ENCODE peak calls at places on chromosomes 13 and 19, in nine cellular contexts. Q, X, S, P, I, H, M, U and B are unnamed samples.

GRCh38 chr19:14795078-14795721 is 16.8 kb upstream of the ADGRE2 start:
- DNase-seq in X (no peak), P (no peak), I (no peak), S (no peak), H (no peak), M (no peak), U (no peak), Q (no peak), B (no peak)

GRCh38 chr13:63481334-63481733 is 2065.7 kb upstream of the PCDH20 start:
- DNase-seq in H (no peak), P (no peak), M (no peak), X (peak), I (no peak), U (no peak), S (no peak), Q (no peak), B (no peak)

GRCh38 chr13:80036845-80037504 is 304.0 kb downstream of the SPRY2 start:
- DNase-seq in M (peak), H (no peak), P (no peak), S (no peak), U (no peak), Q (no peak), I (no peak), X (no peak), B (no peak)

GRCh38 chr13:22960827-22961226 is 220.0 kb upstream of the SGCG start:
- DNase-seq in I (no peak), M (no peak), S (peak), H (no peak), X (no peak), P (no peak), U (peak), Q (no peak), B (peak)

GRCh38 chr19:1841209-1841924 is 6.9 kb downstream of the REXO1 start:
- DNase-seq in H (no peak), P (no peak), X (no peak), M (no peak), I (peak), U (no peak), S (no peak), Q (no peak), B (no peak)

GRCh38 chr19:14404322-14404721 is 14.8 kb downstream of the DDX39A start:
- DNase-seq in M (no peak), S (peak), U (no peak), P (no peak), H (no peak), I (no peak), Q (no peak), X (no peak), B (no peak)

GRCh38 chr19:4707956-4708650 is 15.5 kb downstream of the DPP9 start:
- DNase-seq in S (no peak), M (no peak), X (peak), Q (no peak), P (no peak), U (no peak), H (no peak), I (no peak), B (no peak)

GRCh38 chr19:29675120-29675649 is 9.9 kb downstream of the PLEKHF1 start:
- DNase-seq in M (no peak), U (peak), Q (no peak), P (no peak), I (no peak), S (no peak), H (no peak), X (no peak), B (no peak)

GRCh38 chr19:45161715-45162463 is 1.1 kb upstream of the NKPD1 start:
- DNase-seq in M (no peak), H (no peak), U (no peak), I (peak), X (peak), Q (peak), P (no peak), S (no peak), B (no peak)

GRCh38 chr19:5230730-5231555 is 109.7 kb downstream of the PTPRS start:
- DNase-seq in P (no peak), H (no peak), M (no peak), Q (no peak), X (no peak), S (no peak), I (no peak), U (no peak), B (no peak)

GRCh38 chr13:80074143-80074752 is 266.7 kb downstream of the SPRY2 start:
- DNase-seq in H (no peak), I (no peak), P (no peak), S (no peak), Q (no peak), U (no peak), X (no peak), M (no peak), B (no peak)

GRCh38 chr19:51691122-51692064 is 1.7 kb upstream of the SPACA6 start:
- DNase-seq in P (no peak), I (peak), H (no peak), M (no peak), X (peak), Q (peak), U (no peak), S (no peak), B (no peak)

GRCh38 chr19:38387550-38388309 is at the start of gene GGN:
- DNase-seq in X (peak), S (peak), H (peak), M (peak), U (peak), Q (peak), I (peak), P (peak), B (peak)

GRCh38 chr13:27177852-27178251 is 6.2 kb upstream of the USP12 start:
- DNase-seq in U (no peak), I (no peak), Q (no peak), S (no peak), H (no peak), X (no peak), P (no peak), M (no peak), B (no peak)
- TF ChIP-seq CTCF in U (no peak), I (no peak), Q (peak), S (no peak), H (no peak), X (no peak), P (no peak), M (peak), B (no peak)

DNA sequence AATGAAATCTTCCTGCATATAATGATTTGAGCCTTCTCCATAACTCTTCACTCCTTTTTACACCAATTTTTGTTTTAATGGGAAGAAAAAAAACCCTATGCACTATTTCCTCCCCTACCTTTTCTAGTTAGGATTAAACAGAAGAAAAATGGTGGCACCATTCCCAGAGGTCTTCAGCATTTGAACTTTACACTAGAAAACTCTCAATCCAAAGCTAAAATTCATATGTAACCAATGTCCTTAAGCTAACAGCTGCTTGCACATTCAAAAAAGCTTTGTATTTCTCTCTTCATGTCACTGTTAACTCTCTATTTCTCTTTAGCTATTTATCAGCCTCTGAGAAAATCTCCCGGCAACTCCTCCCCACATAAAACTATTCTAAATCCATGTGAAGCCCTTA is 90.3 kb upstream of the UBL3 start:
- DNase-seq in S (no peak), U (no peak), I (no peak), P (no peak), H (no peak), X (no peak), M (no peak), Q (no peak), B (no peak)
- TF ChIP-seq CTCF in S (no peak), U (no peak), I (no peak), P (no peak), H (no peak), X (no peak), M (no peak), Q (no peak), B (no peak)

DNA sequence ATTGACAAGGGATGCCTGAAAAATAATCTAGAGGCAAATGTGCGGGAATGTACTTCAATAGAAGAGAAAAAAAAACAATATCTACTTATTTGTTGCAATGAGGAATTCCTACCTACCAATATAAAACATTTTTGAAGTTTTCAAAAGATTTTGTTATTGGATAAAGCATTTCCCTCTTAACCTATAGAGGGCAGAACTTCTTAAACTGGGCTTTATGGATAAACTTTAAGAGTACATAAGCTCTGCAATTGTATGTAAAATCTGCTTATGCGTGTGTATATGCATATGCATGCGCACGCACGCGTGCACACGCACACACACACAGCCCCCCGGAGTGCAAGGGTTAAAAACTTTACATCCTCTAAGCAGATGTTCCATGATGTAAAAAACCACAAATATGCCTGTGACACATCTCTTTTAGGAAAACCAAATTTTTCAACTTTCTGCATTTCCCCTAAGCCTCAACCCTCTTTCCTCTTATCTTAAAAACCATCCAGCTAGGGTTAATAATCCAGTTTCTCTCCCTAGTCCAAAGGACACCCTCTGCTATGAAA is 73.1 kb upstream of the OXGR1 start:
- DNase-seq in X (peak), H (no peak), M (no peak), P (no peak), I (no peak), S (no peak), U (no peak), Q (no peak), B (no peak)
- TF ChIP-seq CTCF in X (peak), H (no peak), M (peak), P (no peak), I (no peak), S (no peak), U (no peak), Q (no peak), B (peak)

DNA sequence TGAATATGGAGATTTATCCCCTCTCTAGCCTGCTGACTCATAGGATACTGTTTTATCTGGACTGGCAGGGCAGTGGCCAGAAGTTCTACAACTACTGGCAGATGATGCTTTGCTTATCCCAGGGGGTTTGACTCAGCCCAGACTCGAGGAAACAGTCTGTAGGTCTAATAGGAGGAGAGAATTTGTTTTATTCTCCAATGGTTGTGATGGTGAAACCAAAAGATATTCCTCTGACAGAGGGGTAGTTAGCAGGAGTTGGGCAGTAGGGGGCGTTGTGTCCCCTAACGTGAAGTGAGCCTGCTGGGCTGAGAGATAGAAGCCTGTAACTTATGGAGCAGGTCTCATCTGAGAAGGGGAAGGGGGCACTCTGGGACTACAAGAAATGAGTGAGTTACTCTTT is 74.9 kb downstream of the WTIP start:
- DNase-seq in P (peak), M (no peak), I (peak), H (no peak), X (no peak), Q (peak), S (no peak), U (no peak), B (no peak)
- TF ChIP-seq CTCF in P (peak), M (peak), I (peak), H (no peak), X (peak), Q (peak), S (peak), U (no peak), B (no peak)

GRCh38 chr19:18208098-18208951 is 4.5 kb upstream of the RAB3A start:
- DNase-seq in S (peak), I (peak), H (no peak), X (peak), U (no peak), M (no peak), P (no peak), Q (peak), B (no peak)
- TF ChIP-seq CTCF in S (peak), I (peak), H (peak), X (peak), U (peak), M (peak), P (peak), Q (peak), B (peak)

GRCh38 chr13:41054919-41055619 is 6.2 kb upstream of the WBP4 start:
- DNase-seq in S (no peak), H (no peak), X (no peak), Q (no peak), I (no peak), U (no peak), M (no peak), P (no peak), B (no peak)
- TF ChIP-seq CTCF in S (peak), H (no peak), X (peak), Q (peak), I (no peak), U (no peak), M (peak), P (peak), B (no peak)

DNA sequence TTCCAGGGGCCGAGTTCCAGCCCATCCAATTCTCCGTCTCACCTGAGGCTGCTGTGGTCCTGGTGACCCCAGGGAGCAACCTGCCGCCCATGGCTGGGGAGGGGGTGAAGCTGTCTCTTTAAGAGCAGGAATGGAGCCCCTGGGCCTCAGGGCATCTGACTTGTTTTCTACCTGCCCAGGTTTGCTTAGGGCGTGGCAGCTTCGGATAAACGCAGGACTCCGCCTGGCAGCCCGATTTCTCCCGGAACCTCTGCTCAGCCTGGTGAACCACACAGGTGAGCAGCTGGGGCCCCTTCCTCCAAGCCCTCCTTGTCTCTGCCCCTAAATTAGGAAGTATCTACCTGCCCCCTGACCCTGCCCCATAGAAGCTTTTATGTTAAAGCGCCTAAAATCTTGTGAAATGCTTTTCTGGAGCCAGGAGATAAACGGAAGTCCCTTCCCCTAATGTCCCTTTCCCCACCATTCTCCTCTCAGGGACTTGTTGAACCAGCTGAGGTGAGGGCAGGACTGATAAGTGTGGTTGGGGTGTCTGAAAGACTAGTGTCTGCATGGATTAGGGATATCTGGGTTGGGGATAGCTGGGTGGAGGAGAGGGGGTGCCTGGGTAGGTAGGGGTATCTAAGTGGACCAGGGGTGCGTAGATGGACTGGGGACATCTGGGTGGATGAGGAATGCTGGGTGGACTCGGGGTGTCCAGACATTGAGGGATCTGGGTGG is 620 bp downstream of the FXYD3 start:
- DNase-seq in S (no peak), H (no peak), M (peak), X (no peak), Q (no peak), P (no peak), U (no peak), I (no peak), B (no peak)
- TF ChIP-seq CTCF in S (no peak), H (no peak), M (no peak), X (no peak), Q (no peak), P (no peak), U (no peak), I (no peak), B (no peak)

DNA sequence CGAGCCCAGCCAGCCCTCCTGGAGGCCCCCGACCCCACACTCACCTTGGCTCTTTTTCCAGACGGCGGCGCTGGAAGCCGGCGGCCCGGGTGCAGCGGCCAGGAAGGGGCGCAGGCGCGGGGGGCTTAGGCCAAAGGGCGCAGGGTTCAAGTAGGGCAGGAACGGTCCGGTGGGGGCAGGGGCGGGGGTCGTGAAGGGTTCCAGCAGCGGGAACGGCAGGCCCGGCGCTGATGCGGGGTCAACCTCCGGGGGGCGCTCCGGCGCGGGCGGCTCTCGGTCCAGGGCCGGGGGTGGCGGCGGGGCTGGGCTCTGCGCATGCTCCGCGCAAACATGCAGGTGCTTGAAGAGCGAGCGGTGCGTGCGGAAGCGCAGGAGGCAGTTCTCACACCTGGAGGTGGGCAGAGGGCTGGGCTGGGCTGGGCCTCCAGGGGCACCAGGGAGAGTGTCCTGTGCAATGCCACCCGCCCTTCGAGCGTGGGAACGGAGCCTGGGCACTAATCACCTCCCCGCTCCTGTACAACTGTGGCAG is 2.3 kb downstream of the ZNF414 start:
- DNase-seq in I (no peak), H (no peak), M (no peak), X (no peak), P (no peak), Q (no peak), U (no peak), S (no peak), B (no peak)
- TF ChIP-seq CTCF in I (peak), H (no peak), M (peak), X (no peak), P (no peak), Q (no peak), U (no peak), S (no peak), B (peak)

GRCh38 chr13:49240017-49240416 is 7.7 kb upstream of the CDADC1 start:
- DNase-seq in Q (no peak), X (peak), P (no peak), H (no peak), U (no peak), I (no peak), S (no peak), M (no peak), B (no peak)
- TF ChIP-seq CTCF in Q (peak), X (peak), P (peak), H (peak), U (peak), I (no peak), S (peak), M (peak), B (no peak)